ENCODE peak calls at places on chromosomes 16 and 17, in ten cellular contexts. T, P, Y, Z, D, H, R, U, Q and F are unnamed samples.
A peak's percentile ranks its signal among the peaks of the same experiment; 100 is the strongest.

GRCh38 chr17:18129041-18129502 is 20.5 kb downstream of the MYO15A start:
- DNase-seq in Q (peak; percentile 87), D (peak; percentile 72), P (no peak), R (no peak), U (peak; percentile 79), Y (no peak), H (peak; percentile 24), T (peak; percentile 42), Z (no peak), F (peak; percentile 53)

GRCh38 chr17:28519236-28519635 is 13.1 kb downstream of the FOXN1 start:
- DNase-seq in Z (no peak), D (no peak), H (no peak), P (no peak), Y (no peak), Q (no peak), R (no peak), T (no peak), U (no peak), F (no peak)

GRCh38 chr17:48510761-48511604 is 19.8 kb downstream of the HOXB1 start:
- DNase-seq in P (peak; percentile 61), T (no peak), D (peak; percentile 90), Q (peak; percentile 92), Y (no peak), H (no peak), U (no peak), R (no peak), Z (no peak), F (peak; percentile 90)

GRCh38 chr16:49193596-49193995 is 88.0 kb downstream of the CBLN1 start:
- DNase-seq in H (no peak), T (no peak), R (no peak), P (no peak), U (no peak), Z (no peak), Y (no peak), Q (no peak), D (no peak), F (no peak)

GRCh38 chr17:10790491-10791401 is 13.2 kb downstream of the TMEM238L start:
- DNase-seq in P (no peak), U (no peak), Y (peak; percentile 29), Z (no peak), Q (peak; percentile 54), T (peak; percentile 67), D (no peak), R (no peak), H (peak; percentile 61), F (no peak)

GRCh38 chr16:85781685-85782370 is 17.5 kb downstream of the EMC8 start:
- DNase-seq in Z (no peak), D (peak; percentile 82), T (peak; percentile 40), Q (peak; percentile 14), P (no peak), Y (no peak), R (no peak), H (peak; percentile 51), U (peak; percentile 47), F (peak; percentile 43)

GRCh38 chr16:15970202-15970601 is 20.8 kb downstream of the ABCC1 start:
- DNase-seq in Y (no peak), D (no peak), T (no peak), U (no peak), Z (peak; percentile 43), P (no peak), H (no peak), Q (peak; percentile 16), R (no peak), F (no peak)

GRCh38 chr17:4986403-4986802 is 1.1 kb downstream of the CAMTA2 start:
- DNase-seq in U (no peak), D (no peak), H (no peak), R (no peak), P (no peak), T (no peak), Z (no peak), Y (no peak), Q (no peak), F (no peak)

GRCh38 chr16:16004314-16004749 is 54.9 kb downstream of the ABCC1 start:
- DNase-seq in T (no peak), R (no peak), Z (no peak), H (no peak), Y (no peak), D (peak; percentile 96), P (no peak), Q (peak; percentile 65), U (no peak), F (peak; percentile 75)

GRCh38 chr16:89054714-89055113 is 38.9 kb upstream of the ACSF3 start:
- DNase-seq in Y (no peak), Z (no peak), T (no peak), H (no peak), U (no peak), D (no peak), Q (no peak), R (no peak), P (no peak), F (no peak)

GRCh38 chr16:4521971-4522623 is 16.5 kb downstream of the CDIP1 start:
- DNase-seq in T (no peak), H (no peak), U (no peak), P (no peak), Z (no peak), D (peak; percentile 28), Y (no peak), Q (no peak), R (no peak), F (peak; percentile 17)

GRCh38 chr16:51163366-51163765 is 12.3 kb upstream of the SALL1 start:
- DNase-seq in T (no peak), P (no peak), R (no peak), Q (no peak), D (no peak), H (no peak), U (no peak), Y (no peak), Z (no peak), F (no peak)

GRCh38 chr17:75142236-75142971 is 10.9 kb upstream of the NT5C start:
- DNase-seq in H (no peak), Q (no peak), Z (no peak), T (no peak), P (no peak), U (no peak), R (no peak), Y (no peak), D (no peak), F (no peak)
- TF ChIP-seq CTCF in H (no peak), Q (no peak), Z (no peak), T (no peak), P (no peak), U (no peak), R (no peak), Y (no peak), D (no peak), F (no peak)

DNA sequence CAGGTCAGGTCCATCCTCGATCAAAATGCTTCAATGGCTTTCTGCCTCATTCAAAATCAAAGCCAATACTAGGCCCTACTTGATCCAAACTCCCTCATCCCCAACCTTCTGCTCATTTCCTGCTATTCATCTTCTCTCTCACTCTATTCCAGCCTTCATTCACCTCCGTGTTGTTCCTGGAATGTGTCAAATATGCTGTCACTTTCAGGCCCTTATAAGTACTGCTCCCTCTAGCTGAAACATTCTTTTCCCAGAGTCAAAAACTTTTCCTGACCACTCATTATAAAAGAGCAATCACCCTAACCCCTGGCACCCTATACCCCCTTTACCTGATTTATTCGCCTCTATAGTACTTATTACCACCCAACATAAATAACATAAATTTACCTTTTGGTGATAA is 303.7 kb upstream of the PMFBP1 start:
- DNase-seq in Y (no peak), H (no peak), U (no peak), D (no peak), T (no peak), Z (no peak), Q (no peak), R (no peak), P (no peak), F (no peak)
- H3K4me3 ChIP-seq in Y (no peak overlapping the region), H (no peak overlapping the region), U (no peak overlapping the region), D (no peak overlapping the region), T (no peak overlapping the region), Z (no peak overlapping the region), Q (no peak overlapping the region), R (no peak overlapping the region), P (no peak overlapping the region), F (no peak overlapping the region)

GRCh38 chr17:54933921-54934320 is 33.3 kb downstream of the TOM1L1 start:
- DNase-seq in Y (no peak), T (no peak), H (no peak), D (no peak), Z (no peak), U (no peak), R (no peak), P (no peak), Q (no peak), F (no peak)
- TF ChIP-seq CTCF in Y (no peak), T (no peak), H (no peak), D (no peak), Z (no peak), U (no peak), R (no peak), P (no peak), Q (no peak), F (no peak)

DNA sequence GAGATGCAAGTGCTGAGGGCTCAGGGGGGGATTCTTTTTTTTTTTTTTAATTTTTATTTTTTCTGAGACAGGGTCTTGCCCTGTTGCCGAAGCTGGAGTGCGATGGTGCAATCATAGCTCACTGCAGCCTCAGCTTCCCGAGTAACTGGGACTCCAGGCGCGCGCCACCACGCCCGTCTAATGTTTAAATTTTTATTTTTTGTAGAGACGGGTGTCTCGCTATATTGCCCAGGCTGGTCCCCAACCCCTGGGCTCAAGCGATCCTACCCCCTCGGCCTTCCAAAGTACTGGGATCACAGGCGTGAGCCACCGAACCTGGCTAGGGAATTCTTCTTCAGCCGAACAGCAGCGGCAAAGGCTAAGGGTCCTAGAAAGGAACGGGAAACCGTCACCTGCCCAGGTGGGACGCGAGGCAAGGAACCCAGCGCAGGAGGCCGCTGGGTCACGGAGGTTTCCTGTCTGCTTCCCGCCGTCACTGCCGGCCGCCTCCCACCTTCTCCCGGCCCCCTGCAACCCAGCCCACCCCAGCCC is 13.3 kb upstream of the OR1F1 start:
- DNase-seq in P (no peak), U (no peak), D (no peak), Q (no peak), Y (no peak), H (no peak), Z (no peak), R (no peak), T (no peak), F (no peak)
- H3K4me3 ChIP-seq in P (no peak overlapping the region), U (no peak overlapping the region), D (no peak overlapping the region), Q (peak overlapping the region; percentile 68), Y (no peak overlapping the region), H (no peak overlapping the region), Z (no peak overlapping the region), R (no peak overlapping the region), T (no peak overlapping the region), F (no peak overlapping the region)

GRCh38 chr17:34220045-34220775 is 34.9 kb upstream of the CCL2 start:
- DNase-seq in D (no peak), Y (no peak), T (no peak), H (no peak), Q (no peak), P (no peak), U (no peak), Z (no peak), R (no peak), F (no peak)
- TF ChIP-seq CTCF in D (no peak), Y (no peak), T (no peak), H (no peak), Q (no peak), P (no peak), U (no peak), Z (no peak), R (no peak), F (no peak)